ENCODE peak calls at places on chromosome 19, in seven cellular contexts. V, H, A, C, U, D and E are unnamed samples.

GRCh38 chr19:18741566-18742121 is 49.5 kb downstream of the COMP start:
- DNase-seq in D (no peak), A (no peak), U (no peak), C (peak), H (no peak), V (no peak), E (no peak)

GRCh38 chr19:6181119-6181518 is 45.7 kb downstream of the ACSBG2 start:
- DNase-seq in H (no peak), V (no peak), C (no peak), D (no peak), A (no peak), U (no peak), E (no peak)

GRCh38 chr19:41563847-41564514 is 12.0 kb upstream of the CEACAM21 start:
- DNase-seq in H (no peak), A (no peak), D (no peak), U (no peak), V (no peak), C (no peak), E (no peak)

GRCh38 chr19:55173717-55174409 is 6.2 kb downstream of the SYT5 start:
- DNase-seq in V (peak), A (peak), H (peak), D (no peak), U (no peak), C (peak), E (peak)

GRCh38 chr19:4379383-4380253 is 20.7 kb downstream of the SH3GL1 start:
- DNase-seq in V (no peak), C (no peak), H (peak), D (no peak), A (no peak), U (no peak), E (peak)

GRCh38 chr19:35224681-35225604 is 3.6 kb downstream of the FAM187B start:
- DNase-seq in V (no peak), A (no peak), U (no peak), H (no peak), C (no peak), D (no peak), E (no peak)

GRCh38 chr19:38451036-38451435 is 17.5 kb downstream of the RYR1 start:
- DNase-seq in U (no peak), A (no peak), D (no peak), C (no peak), H (no peak), V (no peak), E (no peak)

GRCh38 chr19:15621801-15622200 is 6.8 kb downstream of the CYP4F8 start:
- DNase-seq in V (no peak), C (no peak), U (no peak), D (no peak), H (no peak), A (no peak), E (no peak)

GRCh38 chr19:16673226-16673625 is 12.3 kb downstream of the TMEM38A start:
- DNase-seq in U (no peak), V (no peak), C (no peak), D (no peak), A (no peak), H (no peak), E (no peak)

GRCh38 chr19:17011485-17011884 is 15.1 kb downstream of the CPAMD8 start:
- DNase-seq in V (no peak), H (no peak), C (no peak), U (no peak), A (no peak), D (no peak), E (no peak)